ENCODE peak calls at places on chromosomes 4 and X, in ten cellular contexts. One of them, this sample, is unnamed.

GRCh38 chrX:107715331-107716044 is 60.1 kb downstream of the TSC22D3 start:
- DNase-seq in GM12878: no peak
- DNase-seq in transverse colon: peak
- DNase-seq in HCT116: no peak
- DNase-seq in sigmoid colon: no peak
- DNase-seq in suprapubic skin: no peak
- DNase-seq in prostate gland: no peak
- DNase-seq in H1: no peak
- DNase-seq in breast epithelium: no peak
- DNase-seq in vagina: no peak
- DNase-seq in this sample: no peak

GRCh38 chr4:138949866-138950265 is 65.7 kb upstream of the NOCT start:
- DNase-seq in vagina: no peak
- DNase-seq in transverse colon: no peak
- DNase-seq in suprapubic skin: no peak
- DNase-seq in GM12878: no peak
- DNase-seq in H1: peak
- DNase-seq in sigmoid colon: no peak
- DNase-seq in prostate gland: no peak
- DNase-seq in HCT116: no peak
- DNase-seq in breast epithelium: no peak
- DNase-seq in this sample: no peak

GRCh38 chr4:127162741-127163140 is 470.0 kb upstream of the INTU start:
- DNase-seq in GM12878: no peak
- DNase-seq in transverse colon: no peak
- DNase-seq in suprapubic skin: no peak
- DNase-seq in HCT116: no peak
- DNase-seq in prostate gland: no peak
- DNase-seq in breast epithelium: no peak
- DNase-seq in H1: no peak
- DNase-seq in vagina: no peak
- DNase-seq in sigmoid colon: no peak
- DNase-seq in this sample: no peak

GRCh38 chr4:184384056-184384809 is 90.1 kb downstream of the IRF2 start:
- DNase-seq in GM12878: peak
- DNase-seq in sigmoid colon: peak
- DNase-seq in prostate gland: peak
- DNase-seq in H1: no peak
- DNase-seq in transverse colon: peak
- DNase-seq in breast epithelium: peak
- DNase-seq in HCT116: no peak
- DNase-seq in vagina: no peak
- DNase-seq in suprapubic skin: no peak
- DNase-seq in this sample: peak

GRCh38 chrX:151396042-151396826 is 772 bp upstream of the VMA21 start:
- DNase-seq in sigmoid colon: no peak
- DNase-seq in breast epithelium: peak
- DNase-seq in transverse colon: peak
- DNase-seq in vagina: no peak
- DNase-seq in GM12878: peak
- DNase-seq in prostate gland: no peak
- DNase-seq in H1: no peak
- DNase-seq in suprapubic skin: no peak
- DNase-seq in HCT116: no peak
- DNase-seq in this sample: no peak

GRCh38 chr4:189021831-189022230 is 882.6 kb downstream of the TRIML1 start:
- DNase-seq in transverse colon: no peak
- DNase-seq in prostate gland: no peak
- DNase-seq in HCT116: no peak
- DNase-seq in breast epithelium: no peak
- DNase-seq in vagina: no peak
- DNase-seq in GM12878: no peak
- DNase-seq in sigmoid colon: peak
- DNase-seq in suprapubic skin: no peak
- DNase-seq in H1: no peak
- DNase-seq in this sample: no peak

GRCh38 chrX:39162322-39162721 is 361.1 kb downstream of the MID1IP1 start:
- DNase-seq in H1: peak
- DNase-seq in HCT116: no peak
- DNase-seq in suprapubic skin: no peak
- DNase-seq in prostate gland: no peak
- DNase-seq in sigmoid colon: no peak
- DNase-seq in transverse colon: peak
- DNase-seq in GM12878: no peak
- DNase-seq in breast epithelium: no peak
- DNase-seq in vagina: no peak
- DNase-seq in this sample: no peak

GRCh38 chr4:64718091-64718490 is 308.8 kb upstream of the TECRL start:
- DNase-seq in transverse colon: no peak
- DNase-seq in GM12878: no peak
- DNase-seq in prostate gland: no peak
- DNase-seq in suprapubic skin: no peak
- DNase-seq in HCT116: no peak
- DNase-seq in H1: no peak
- DNase-seq in sigmoid colon: no peak
- DNase-seq in breast epithelium: no peak
- DNase-seq in vagina: no peak
- DNase-seq in this sample: no peak

GRCh38 chr4:30717208-30718020 is 2.8 kb upstream of the PCDH7 start:
- DNase-seq in sigmoid colon: peak
- DNase-seq in suprapubic skin: no peak
- DNase-seq in breast epithelium: no peak
- DNase-seq in H1: peak
- DNase-seq in transverse colon: peak
- DNase-seq in GM12878: no peak
- DNase-seq in prostate gland: peak
- DNase-seq in HCT116: no peak
- DNase-seq in vagina: no peak
- DNase-seq in this sample: peak

GRCh38 chr4:75545526-75545925 is 10.3 kb upstream of the ODAPH start:
- DNase-seq in suprapubic skin: no peak
- DNase-seq in GM12878: no peak
- DNase-seq in breast epithelium: no peak
- DNase-seq in prostate gland: no peak
- DNase-seq in vagina: no peak
- DNase-seq in transverse colon: no peak
- DNase-seq in H1: no peak
- DNase-seq in HCT116: no peak
- DNase-seq in sigmoid colon: no peak
- DNase-seq in this sample: no peak

DNA sequence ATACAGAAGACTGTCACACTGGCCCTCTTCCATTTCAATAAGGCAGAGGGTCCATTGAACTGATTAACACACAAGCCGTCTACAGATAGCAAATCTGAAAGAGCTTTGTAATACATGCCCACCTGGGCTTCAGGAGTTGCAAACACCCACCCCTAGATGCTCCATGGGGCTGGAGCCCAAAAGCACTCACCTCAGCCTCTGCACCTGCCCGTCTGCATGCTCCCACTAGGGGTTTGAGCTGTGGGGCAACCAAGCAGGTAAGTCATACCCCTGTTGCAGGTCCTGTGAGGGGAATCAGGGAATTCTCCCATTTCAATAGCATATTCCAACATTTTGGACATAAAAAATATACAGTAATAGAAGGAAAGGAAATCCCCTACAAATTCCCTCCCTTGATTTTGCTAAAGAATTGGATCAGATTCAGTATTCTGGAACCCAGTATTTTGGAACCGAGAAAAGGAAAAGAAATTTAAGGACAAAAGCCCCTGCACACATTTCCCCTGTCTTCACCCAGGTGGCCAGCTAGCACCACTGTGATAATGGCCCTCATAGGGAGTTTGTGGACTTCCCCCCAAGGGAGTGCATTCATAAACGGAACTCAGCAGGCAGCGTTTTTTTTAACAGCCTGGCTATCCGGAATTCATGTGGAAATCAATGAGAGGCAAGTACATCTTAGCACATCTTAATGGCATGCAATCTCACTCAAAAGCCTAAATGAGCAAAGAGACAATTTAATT is 243.2 kb upstream of the KCNIP4 start:
- DNase-seq in H1: peak
- DNase-seq in prostate gland: no peak
- DNase-seq in transverse colon: no peak
- DNase-seq in HCT116: no peak
- DNase-seq in breast epithelium: no peak
- DNase-seq in sigmoid colon: no peak
- DNase-seq in vagina: no peak
- DNase-seq in GM12878: no peak
- DNase-seq in suprapubic skin: no peak
- DNase-seq in this sample: no peak
- H3K27ac ChIP-seq in H1: no peak
- H3K27ac ChIP-seq in prostate gland: no peak
- H3K27ac ChIP-seq in transverse colon: no peak
- H3K27ac ChIP-seq in HCT116: no peak
- H3K27ac ChIP-seq in breast epithelium: no peak
- H3K27ac ChIP-seq in sigmoid colon: no peak
- H3K27ac ChIP-seq in vagina: no peak
- H3K27ac ChIP-seq in GM12878: no peak
- H3K27ac ChIP-seq in suprapubic skin: no peak
- H3K27ac ChIP-seq in this sample: no peak

GRCh38 chrX:47133493-47133892 is 11.0 kb downstream of the NDUFB11 start:
- DNase-seq in vagina: no peak
- DNase-seq in H1: no peak
- DNase-seq in breast epithelium: no peak
- DNase-seq in prostate gland: no peak
- DNase-seq in GM12878: no peak
- DNase-seq in HCT116: no peak
- DNase-seq in suprapubic skin: no peak
- DNase-seq in sigmoid colon: peak
- DNase-seq in transverse colon: no peak
- DNase-seq in this sample: no peak

GRCh38 chrX:47129879-47130358 is 14.6 kb downstream of the NDUFB11 start:
- DNase-seq in prostate gland: no peak
- DNase-seq in suprapubic skin: no peak
- DNase-seq in GM12878: no peak
- DNase-seq in transverse colon: no peak
- DNase-seq in HCT116: no peak
- DNase-seq in H1: no peak
- DNase-seq in sigmoid colon: peak
- DNase-seq in breast epithelium: no peak
- DNase-seq in vagina: no peak
- DNase-seq in this sample: no peak

DNA sequence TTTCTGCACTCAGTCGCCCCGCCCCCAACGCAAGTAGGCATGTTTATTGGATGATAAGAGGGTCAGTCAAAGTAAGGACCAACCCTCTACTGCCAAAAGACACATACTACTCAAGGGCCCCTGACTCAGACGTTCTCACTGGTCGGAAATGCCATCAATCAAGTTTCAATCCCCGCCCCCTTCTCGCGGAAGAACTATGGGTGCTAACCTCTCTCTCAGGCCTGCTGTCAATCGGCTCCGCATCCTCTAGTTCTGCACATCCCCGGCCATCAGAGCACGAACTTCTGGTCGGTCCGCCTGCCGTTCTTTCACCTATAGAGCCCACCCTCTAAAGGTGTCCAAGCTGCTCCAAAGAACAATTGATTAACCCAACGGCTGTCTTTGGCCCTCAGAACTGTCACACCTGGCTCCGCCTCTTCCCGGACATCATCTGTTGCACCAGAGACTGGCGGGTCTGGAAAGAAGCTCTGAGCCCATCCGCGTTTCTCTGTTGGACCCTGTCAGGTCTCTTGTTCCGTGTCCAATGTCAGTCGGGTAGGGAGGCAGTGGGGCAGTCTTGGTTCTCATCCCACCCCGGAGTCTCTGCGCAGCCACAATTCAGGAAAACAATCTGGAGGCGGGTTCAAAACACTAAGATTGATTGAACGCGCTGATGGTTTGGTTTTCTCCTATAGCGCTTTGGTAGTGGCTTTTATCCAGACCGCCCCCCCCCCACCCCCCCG is 15.2 kb downstream of the NDUFB11 start:
- DNase-seq in GM12878: peak
- DNase-seq in breast epithelium: peak
- DNase-seq in HCT116: peak
- DNase-seq in sigmoid colon: peak
- DNase-seq in H1: peak
- DNase-seq in transverse colon: peak
- DNase-seq in vagina: no peak
- DNase-seq in suprapubic skin: peak
- DNase-seq in prostate gland: peak
- DNase-seq in this sample: peak
- TF ChIP-seq POLR2A in GM12878: peak
- TF ChIP-seq POLR2A in breast epithelium: peak
- TF ChIP-seq POLR2A in HCT116: no peak
- TF ChIP-seq POLR2A in sigmoid colon: no peak
- TF ChIP-seq POLR2A in H1: no peak
- TF ChIP-seq POLR2A in transverse colon: peak
- TF ChIP-seq POLR2A in vagina: no peak
- TF ChIP-seq POLR2A in suprapubic skin: no peak
- TF ChIP-seq POLR2A in prostate gland: no peak
- TF ChIP-seq POLR2A in this sample: no peak

DNA sequence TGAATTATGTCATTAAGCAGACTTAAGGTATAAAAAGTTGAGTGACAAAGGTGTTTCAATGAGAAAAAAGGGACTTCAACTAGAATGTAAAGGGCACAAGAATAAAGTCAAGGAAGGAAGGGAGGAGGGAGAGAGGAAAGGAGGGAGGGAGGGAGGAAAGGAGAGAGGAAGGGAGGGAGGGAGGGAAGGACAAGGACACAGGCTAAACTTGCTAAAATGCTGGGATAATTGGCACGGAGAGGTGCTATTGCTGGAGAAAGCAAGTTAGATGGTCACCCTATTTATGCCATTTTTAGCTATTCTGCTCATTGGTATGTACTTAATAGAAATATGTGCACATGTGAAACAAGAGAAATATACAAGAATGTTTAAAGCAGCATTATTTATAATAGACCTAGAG is 44.9 kb upstream of the SPP1 start:
- DNase-seq in prostate gland: no peak
- DNase-seq in H1: no peak
- DNase-seq in suprapubic skin: no peak
- DNase-seq in breast epithelium: no peak
- DNase-seq in sigmoid colon: no peak
- DNase-seq in vagina: no peak
- DNase-seq in HCT116: no peak
- DNase-seq in transverse colon: no peak
- DNase-seq in GM12878: no peak
- DNase-seq in this sample: no peak
- TF ChIP-seq POLR2AphosphoS5 in prostate gland: no peak
- TF ChIP-seq POLR2AphosphoS5 in H1: peak
- TF ChIP-seq POLR2AphosphoS5 in suprapubic skin: no peak
- TF ChIP-seq POLR2AphosphoS5 in breast epithelium: no peak
- TF ChIP-seq POLR2AphosphoS5 in sigmoid colon: no peak
- TF ChIP-seq POLR2AphosphoS5 in vagina: no peak
- TF ChIP-seq POLR2AphosphoS5 in HCT116: no peak
- TF ChIP-seq POLR2AphosphoS5 in transverse colon: no peak
- TF ChIP-seq POLR2AphosphoS5 in GM12878: no peak
- TF ChIP-seq POLR2AphosphoS5 in this sample: no peak

DNA sequence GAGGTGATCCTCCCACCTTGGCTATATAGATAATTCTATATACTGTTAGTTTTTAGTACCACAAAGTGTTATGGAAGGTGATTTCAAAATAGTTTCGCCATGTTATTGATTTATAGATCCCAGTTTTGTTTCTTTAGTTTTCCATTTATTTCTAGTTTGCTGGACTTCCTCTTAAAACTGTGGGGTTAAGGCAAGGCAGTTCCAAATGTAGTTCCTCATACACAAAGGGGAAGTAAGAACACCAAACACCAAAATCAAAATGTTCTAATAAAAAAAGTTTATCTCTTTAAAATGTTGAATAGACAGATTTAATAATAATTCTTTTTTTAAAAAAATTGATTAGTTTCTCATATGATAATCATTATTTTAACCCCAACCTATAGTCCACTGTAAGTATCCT is 6.8 kb upstream of the CISD2 start:
- DNase-seq in sigmoid colon: no peak
- DNase-seq in prostate gland: no peak
- DNase-seq in breast epithelium: no peak
- DNase-seq in vagina: no peak
- DNase-seq in transverse colon: no peak
- DNase-seq in HCT116: no peak
- DNase-seq in H1: no peak
- DNase-seq in suprapubic skin: no peak
- DNase-seq in GM12878: no peak
- DNase-seq in this sample: no peak
- H3K27ac ChIP-seq in sigmoid colon: no peak
- H3K27ac ChIP-seq in prostate gland: no peak
- H3K27ac ChIP-seq in breast epithelium: no peak
- H3K27ac ChIP-seq in vagina: no peak
- H3K27ac ChIP-seq in transverse colon: no peak
- H3K27ac ChIP-seq in HCT116: no peak
- H3K27ac ChIP-seq in H1: no peak
- H3K27ac ChIP-seq in suprapubic skin: no peak
- H3K27ac ChIP-seq in GM12878: no peak
- H3K27ac ChIP-seq in this sample: no peak

This sample was measured in stomach.